ENCODE peak calls at places on chromosomes 4 and X, in seven cellular contexts. One of them, this sample, is unnamed. For H3K4me1, the result is how much of the 10 kb centered on the place peaks cover.

GRCh38 chrX:24184018-24184417 is 34.5 kb downstream of the ZFX start:
- DNase-seq in ovary: no peak
- DNase-seq in HepG2: no peak
- DNase-seq in stomach: no peak
- DNase-seq in A549: no peak
- DNase-seq in H1: no peak
- DNase-seq in suprapubic skin: no peak
- DNase-seq in this sample: no peak

GRCh38 chr4:151688003-151688784 is 72.6 kb downstream of the GATB start:
- DNase-seq in ovary: no peak
- DNase-seq in HepG2: no peak
- DNase-seq in stomach: no peak
- DNase-seq in A549: no peak
- DNase-seq in H1: no peak
- DNase-seq in suprapubic skin: no peak
- DNase-seq in this sample: no peak

GRCh38 chrX:3962511-3963350 is 249.3 kb upstream of the PRKX start:
- DNase-seq in ovary: no peak
- DNase-seq in HepG2: peak
- DNase-seq in stomach: no peak
- DNase-seq in A549: no peak
- DNase-seq in H1: no peak
- DNase-seq in suprapubic skin: no peak
- DNase-seq in this sample: no peak

GRCh38 chrX:151982217-151982616 is 7.7 kb upstream of the GABRE start:
- DNase-seq in ovary: no peak
- DNase-seq in HepG2: peak
- DNase-seq in stomach: no peak
- DNase-seq in A549: no peak
- DNase-seq in H1: no peak
- DNase-seq in suprapubic skin: no peak
- DNase-seq in this sample: no peak

GRCh38 chr4:171880136-171880535 is 66.9 kb downstream of the GALNTL6 start:
- DNase-seq in ovary: no peak
- DNase-seq in HepG2: no peak
- DNase-seq in stomach: no peak
- DNase-seq in A549: peak
- DNase-seq in H1: no peak
- DNase-seq in suprapubic skin: no peak
- DNase-seq in this sample: no peak

GRCh38 chr4:3791910-3792542 is 25.8 kb downstream of the ADRA2C start:
- DNase-seq in ovary: no peak
- DNase-seq in HepG2: peak
- DNase-seq in stomach: peak
- DNase-seq in A549: no peak
- DNase-seq in H1: peak
- DNase-seq in suprapubic skin: no peak
- DNase-seq in this sample: no peak

GRCh38 chrX:45903781-45904201 is 641.4 kb downstream of the ZNF674 start:
- DNase-seq in ovary: no peak
- DNase-seq in HepG2: no peak
- DNase-seq in stomach: no peak
- DNase-seq in A549: no peak
- DNase-seq in H1: no peak
- DNase-seq in suprapubic skin: no peak
- DNase-seq in this sample: no peak

GRCh38 chrX:555589-556220 is 74.9 kb upstream of the SHOX start:
- DNase-seq in ovary: no peak
- DNase-seq in HepG2: no peak
- DNase-seq in stomach: no peak
- DNase-seq in A549: no peak
- DNase-seq in H1: no peak
- DNase-seq in suprapubic skin: no peak
- DNase-seq in this sample: no peak

GRCh38 chr4:123649644-123650356 is 253.2 kb downstream of the SPRY1 start:
- DNase-seq in ovary: peak
- DNase-seq in HepG2: peak
- DNase-seq in stomach: peak
- DNase-seq in A549: peak
- DNase-seq in H1: peak
- DNase-seq in suprapubic skin: peak
- DNase-seq in this sample: no peak

GRCh38 chr4:1208970-1209704 is 36.8 kb upstream of the SPON2 start:
- DNase-seq in ovary: peak
- DNase-seq in HepG2: no peak
- DNase-seq in stomach: no peak
- DNase-seq in A549: no peak
- DNase-seq in H1: no peak
- DNase-seq in suprapubic skin: peak
- DNase-seq in this sample: no peak

GRCh38 chr4:112766422-112766821 is 129.5 kb downstream of the LARP7 start:
- DNase-seq in ovary: no peak
- DNase-seq in HepG2: no peak
- DNase-seq in stomach: no peak
- DNase-seq in A549: no peak
- DNase-seq in H1: no peak
- DNase-seq in suprapubic skin: no peak
- DNase-seq in this sample: peak

GRCh38 chrX:107629533-107629909 is 1.2 kb downstream of the PRPS1 start:
- DNase-seq in ovary: peak
- DNase-seq in HepG2: peak
- DNase-seq in stomach: no peak
- DNase-seq in A549: peak
- DNase-seq in H1: no peak
- DNase-seq in suprapubic skin: no peak
- DNase-seq in this sample: no peak

GRCh38 chr4:95107635-95108034 is 349.9 kb downstream of the BMPR1B start:
- DNase-seq in ovary: no peak
- DNase-seq in HepG2: peak
- DNase-seq in stomach: peak
- DNase-seq in A549: no peak
- DNase-seq in H1: no peak
- DNase-seq in suprapubic skin: no peak
- DNase-seq in this sample: peak

GRCh38 chrX:152907084-152907651 is 9.3 kb downstream of the ZNF185 start:
- DNase-seq in ovary: no peak
- DNase-seq in HepG2: no peak
- DNase-seq in stomach: no peak
- DNase-seq in A549: no peak
- DNase-seq in H1: no peak
- DNase-seq in suprapubic skin: no peak
- DNase-seq in this sample: no peak

GRCh38 chr4:6888506-6889071 is 21.0 kb upstream of the TBC1D14 start:
- DNase-seq in ovary: peak
- DNase-seq in HepG2: no peak
- DNase-seq in stomach: peak
- DNase-seq in A549: no peak
- DNase-seq in H1: no peak
- DNase-seq in suprapubic skin: no peak
- DNase-seq in this sample: no peak

GRCh38 chr4:6887591-6888371 is 21.8 kb upstream of the TBC1D14 start:
- DNase-seq in ovary: peak
- DNase-seq in HepG2: no peak
- DNase-seq in stomach: no peak
- DNase-seq in A549: no peak
- DNase-seq in H1: no peak
- DNase-seq in suprapubic skin: no peak
- DNase-seq in this sample: no peak

GRCh38 chr4:6884341-6884870 is 25.2 kb upstream of the TBC1D14 start:
- DNase-seq in ovary: no peak
- DNase-seq in HepG2: no peak
- DNase-seq in stomach: no peak
- DNase-seq in A549: no peak
- DNase-seq in H1: no peak
- DNase-seq in suprapubic skin: no peak
- DNase-seq in this sample: no peak

GRCh38 chr4:6886886-6887285 is 22.7 kb upstream of the TBC1D14 start:
- DNase-seq in ovary: peak
- DNase-seq in HepG2: no peak
- DNase-seq in stomach: no peak
- DNase-seq in A549: no peak
- DNase-seq in H1: no peak
- DNase-seq in suprapubic skin: no peak
- DNase-seq in this sample: no peak

DNA sequence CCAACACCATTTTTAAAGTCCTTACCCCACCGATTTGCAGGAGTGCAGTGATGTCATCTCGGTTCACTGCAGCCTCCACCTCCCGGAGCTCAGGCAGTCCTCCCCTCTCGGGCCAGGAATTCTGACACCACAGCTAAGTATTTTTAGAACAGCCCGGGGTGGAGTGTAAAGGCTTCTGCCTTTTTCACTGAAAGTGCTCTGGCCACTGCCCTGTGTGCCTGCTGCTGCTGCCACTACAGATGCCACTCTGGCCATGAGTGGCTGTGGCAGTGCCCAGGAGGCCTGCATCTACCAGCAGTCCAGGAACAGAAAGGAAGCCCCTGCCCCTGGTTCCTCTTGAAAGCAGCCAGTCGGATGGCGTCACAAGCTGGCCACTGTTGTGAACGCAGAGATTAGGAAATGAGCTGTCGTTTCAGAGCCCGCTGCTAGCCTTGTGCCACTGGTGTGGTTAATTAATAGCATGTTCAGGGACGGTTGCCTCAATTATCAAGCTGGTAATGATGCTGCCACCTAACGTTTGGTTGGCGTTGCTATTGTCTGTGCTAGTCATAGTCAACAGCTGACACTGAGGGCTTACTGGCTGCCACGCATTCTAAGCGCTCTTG is 23.6 kb upstream of the TBC1D14 start:
- DNase-seq in ovary: peak
- DNase-seq in HepG2: no peak
- DNase-seq in stomach: peak
- DNase-seq in A549: no peak
- DNase-seq in H1: no peak
- DNase-seq in suprapubic skin: no peak
- DNase-seq in this sample: peak
- H3K4me1 ChIP-seq in ovary: under half
- H3K4me1 ChIP-seq in HepG2: under half
- H3K4me1 ChIP-seq in stomach: under half
- H3K4me1 ChIP-seq in A549: under half
- H3K4me1 ChIP-seq in H1: under half
- H3K4me1 ChIP-seq in suprapubic skin: under half
- H3K4me1 ChIP-seq in this sample: under half

DNA sequence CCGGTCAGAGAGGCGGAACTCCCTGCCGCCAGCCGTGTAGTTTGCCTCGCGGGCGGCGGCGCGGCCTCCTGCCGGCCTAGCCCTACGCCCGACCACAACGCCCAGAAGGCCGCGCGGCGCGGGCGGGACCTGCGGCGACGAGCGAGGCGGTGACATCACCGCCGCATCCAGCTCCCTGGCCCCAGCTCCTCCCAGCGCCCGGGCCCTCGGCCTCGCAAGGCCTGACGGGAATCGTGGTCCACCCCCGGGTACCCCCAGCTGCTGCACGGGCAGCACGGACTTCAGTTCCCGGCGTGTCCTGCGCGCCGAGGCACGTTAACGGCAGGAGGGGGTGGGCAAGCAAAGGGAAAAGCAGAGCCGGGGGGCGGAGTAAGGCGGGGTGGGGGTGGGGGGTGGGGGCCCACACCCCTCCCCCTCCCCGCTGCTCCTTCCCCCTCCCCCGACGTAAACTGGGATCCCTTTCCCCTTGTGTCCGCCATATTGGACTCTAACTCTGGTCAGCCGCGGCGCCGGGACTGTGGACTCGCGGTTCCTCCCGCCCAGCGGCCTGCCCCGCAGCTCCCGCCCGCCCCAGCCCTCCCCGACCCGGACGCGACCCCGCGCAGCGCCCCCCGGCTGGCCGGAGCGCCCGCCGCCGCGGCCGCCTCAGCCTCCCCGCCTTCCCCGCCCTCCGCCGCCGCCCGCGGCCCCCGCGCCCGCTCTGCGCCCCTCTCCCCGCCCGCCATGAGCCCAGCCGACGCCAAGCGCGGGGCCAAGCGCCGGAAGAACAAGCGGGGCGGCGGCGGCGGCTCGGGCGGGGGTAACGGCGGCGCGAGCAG is at the start of gene FAM193A:
- DNase-seq in ovary: peak
- DNase-seq in HepG2: peak
- DNase-seq in stomach: peak
- DNase-seq in A549: peak
- DNase-seq in H1: peak
- DNase-seq in suprapubic skin: peak
- DNase-seq in this sample: peak
- TF ChIP-seq EP300 in ovary: no peak
- TF ChIP-seq EP300 in HepG2: peak
- TF ChIP-seq EP300 in stomach: no peak
- TF ChIP-seq EP300 in A549: no peak
- TF ChIP-seq EP300 in H1: no peak
- TF ChIP-seq EP300 in suprapubic skin: no peak
- TF ChIP-seq EP300 in this sample: no peak

DNA sequence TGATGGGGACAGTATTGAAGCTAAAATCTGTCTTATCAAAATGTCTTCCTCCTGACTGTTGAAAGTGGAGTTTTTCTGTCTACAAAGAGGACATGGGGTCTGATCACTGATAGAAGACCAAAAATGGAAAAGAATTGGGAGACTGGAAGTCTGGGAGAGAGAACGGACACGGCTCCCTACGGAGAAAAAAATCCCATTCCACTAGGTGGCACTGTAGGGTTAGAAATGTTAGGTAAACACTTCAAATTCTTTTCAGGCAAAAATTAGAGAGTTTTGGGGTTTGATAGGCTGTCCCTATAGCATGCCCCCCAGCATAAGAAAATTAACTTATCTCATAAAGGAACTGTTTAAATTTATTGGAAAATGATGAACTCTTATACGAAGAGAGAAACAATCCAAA is 200.5 kb downstream of the FAM133A start:
- DNase-seq in ovary: no peak
- DNase-seq in HepG2: peak
- DNase-seq in stomach: no peak
- DNase-seq in A549: no peak
- DNase-seq in H1: no peak
- DNase-seq in suprapubic skin: no peak
- DNase-seq in this sample: no peak
- TF ChIP-seq POLR2A in ovary: no peak
- TF ChIP-seq POLR2A in HepG2: no peak
- TF ChIP-seq POLR2A in stomach: no peak
- TF ChIP-seq POLR2A in A549: no peak
- TF ChIP-seq POLR2A in H1: no peak
- TF ChIP-seq POLR2A in suprapubic skin: no peak
- TF ChIP-seq POLR2A in this sample: no peak

GRCh38 chr4:76690091-76690905 is 207.6 kb downstream of the SOWAHB start:
- DNase-seq in ovary: no peak
- DNase-seq in HepG2: no peak
- DNase-seq in stomach: peak
- DNase-seq in A549: peak
- DNase-seq in H1: no peak
- DNase-seq in suprapubic skin: no peak
- DNase-seq in this sample: no peak

GRCh38 chr4:76690906-76691275 is 207.1 kb downstream of the SOWAHB start:
- DNase-seq in ovary: no peak
- DNase-seq in HepG2: no peak
- DNase-seq in stomach: no peak
- DNase-seq in A549: no peak
- DNase-seq in H1: no peak
- DNase-seq in suprapubic skin: no peak
- DNase-seq in this sample: no peak

GRCh38 chr4:76694056-76694455 is 203.9 kb downstream of the SOWAHB start:
- DNase-seq in ovary: no peak
- DNase-seq in HepG2: no peak
- DNase-seq in stomach: no peak
- DNase-seq in A549: no peak
- DNase-seq in H1: no peak
- DNase-seq in suprapubic skin: no peak
- DNase-seq in this sample: no peak

GRCh38 chr4:76691767-76692689 is 205.9 kb downstream of the SOWAHB start:
- DNase-seq in ovary: no peak
- DNase-seq in HepG2: no peak
- DNase-seq in stomach: no peak
- DNase-seq in A549: no peak
- DNase-seq in H1: no peak
- DNase-seq in suprapubic skin: no peak
- DNase-seq in this sample: no peak

GRCh38 chr4:76692761-76693160 is 205.2 kb downstream of the SOWAHB start:
- DNase-seq in ovary: no peak
- DNase-seq in HepG2: no peak
- DNase-seq in stomach: no peak
- DNase-seq in A549: no peak
- DNase-seq in H1: no peak
- DNase-seq in suprapubic skin: no peak
- DNase-seq in this sample: no peak
- H3K4me1 ChIP-seq in ovary: under half
- H3K4me1 ChIP-seq in HepG2: under half
- H3K4me1 ChIP-seq in stomach: half or more
- H3K4me1 ChIP-seq in A549: half or more
- H3K4me1 ChIP-seq in H1: under half
- H3K4me1 ChIP-seq in suprapubic skin: under half
- H3K4me1 ChIP-seq in this sample: under half